ENCODE peak calls at places on chromosome 15, in seven cellular contexts. One of them, this sample, is unnamed.

GRCh38 chr15:70833897-70834765 is 19.8 kb downstream of the LARP6 start:
- DNase-seq in cardiac fibroblast: peak; percentile 82
- DNase-seq in Peyer's patch: no peak
- DNase-seq in hippocampal formation: no peak
- DNase-seq in glomerular endothelial cell: no peak
- DNase-seq in activated CD4-positive, alpha-beta T cell treated with anti-CD3 and anti-CD28 coated beads, Interleukin-2, amount 50 U/mL, for 48 hours: no peak
- DNase-seq in activated T-cell treated with anti-CD3 and anti-CD28 coated beads for 1 hour: no peak
- DNase-seq in this sample: no peak

GRCh38 chr15:25186906-25187645 is 232.3 kb downstream of the SNRPN start:
- DNase-seq in activated T-cell treated with anti-CD3 and anti-CD28 coated beads for 1 hour: no peak
- DNase-seq in glomerular endothelial cell: no peak
- DNase-seq in cardiac fibroblast: no peak
- DNase-seq in Peyer's patch: no peak
- DNase-seq in hippocampal formation: no peak
- DNase-seq in activated CD4-positive, alpha-beta T cell treated with anti-CD3 and anti-CD28 coated beads, Interleukin-2, amount 50 U/mL, for 48 hours: no peak
- DNase-seq in this sample: no peak

GRCh38 chr15:60373327-60373726 is 24.5 kb downstream of the ANXA2 start:
- DNase-seq in Peyer's patch: no peak
- DNase-seq in activated CD4-positive, alpha-beta T cell treated with anti-CD3 and anti-CD28 coated beads, Interleukin-2, amount 50 U/mL, for 48 hours: no peak
- DNase-seq in activated T-cell treated with anti-CD3 and anti-CD28 coated beads for 1 hour: no peak
- DNase-seq in hippocampal formation: no peak
- DNase-seq in cardiac fibroblast: no peak
- DNase-seq in glomerular endothelial cell: no peak
- DNase-seq in this sample: no peak

GRCh38 chr15:42577514-42578031 is 2.2 kb downstream of the STARD9 start:
- DNase-seq in cardiac fibroblast: peak; percentile 83
- DNase-seq in hippocampal formation: no peak
- DNase-seq in activated CD4-positive, alpha-beta T cell treated with anti-CD3 and anti-CD28 coated beads, Interleukin-2, amount 50 U/mL, for 48 hours: no peak
- DNase-seq in Peyer's patch: no peak
- DNase-seq in activated T-cell treated with anti-CD3 and anti-CD28 coated beads for 1 hour: no peak
- DNase-seq in glomerular endothelial cell: no peak
- DNase-seq in this sample: no peak

GRCh38 chr15:25054943-25055342 is 100.2 kb downstream of the SNRPN start:
- DNase-seq in cardiac fibroblast: no peak
- DNase-seq in hippocampal formation: no peak
- DNase-seq in Peyer's patch: peak; percentile 33
- DNase-seq in activated T-cell treated with anti-CD3 and anti-CD28 coated beads for 1 hour: no peak
- DNase-seq in activated CD4-positive, alpha-beta T cell treated with anti-CD3 and anti-CD28 coated beads, Interleukin-2, amount 50 U/mL, for 48 hours: no peak
- DNase-seq in glomerular endothelial cell: no peak
- DNase-seq in this sample: no peak

GRCh38 chr15:92714071-92714456 is 58.5 kb upstream of the FAM174B start:
- DNase-seq in Peyer's patch: no peak
- DNase-seq in activated T-cell treated with anti-CD3 and anti-CD28 coated beads for 1 hour: no peak
- DNase-seq in glomerular endothelial cell: no peak
- DNase-seq in activated CD4-positive, alpha-beta T cell treated with anti-CD3 and anti-CD28 coated beads, Interleukin-2, amount 50 U/mL, for 48 hours: peak; percentile 10
- DNase-seq in hippocampal formation: no peak
- DNase-seq in cardiac fibroblast: peak; percentile 38
- DNase-seq in this sample: no peak

GRCh38 chr15:78247895-78248294 is 13.5 kb upstream of the ACSBG1 start:
- DNase-seq in activated T-cell treated with anti-CD3 and anti-CD28 coated beads for 1 hour: no peak
- DNase-seq in hippocampal formation: no peak
- DNase-seq in glomerular endothelial cell: no peak
- DNase-seq in Peyer's patch: no peak
- DNase-seq in cardiac fibroblast: no peak
- DNase-seq in activated CD4-positive, alpha-beta T cell treated with anti-CD3 and anti-CD28 coated beads, Interleukin-2, amount 50 U/mL, for 48 hours: no peak
- DNase-seq in this sample: no peak

GRCh38 chr15:63586790-63587189 is 10.4 kb upstream of the FBXL22 start:
- DNase-seq in Peyer's patch: no peak
- DNase-seq in hippocampal formation: no peak
- DNase-seq in activated CD4-positive, alpha-beta T cell treated with anti-CD3 and anti-CD28 coated beads, Interleukin-2, amount 50 U/mL, for 48 hours: no peak
- DNase-seq in activated T-cell treated with anti-CD3 and anti-CD28 coated beads for 1 hour: no peak
- DNase-seq in cardiac fibroblast: no peak
- DNase-seq in glomerular endothelial cell: no peak
- DNase-seq in this sample: no peak

GRCh38 chr15:100663066-100663465 is 60.7 kb downstream of the ASB7 start:
- DNase-seq in hippocampal formation: no peak
- DNase-seq in activated CD4-positive, alpha-beta T cell treated with anti-CD3 and anti-CD28 coated beads, Interleukin-2, amount 50 U/mL, for 48 hours: no peak
- DNase-seq in activated T-cell treated with anti-CD3 and anti-CD28 coated beads for 1 hour: no peak
- DNase-seq in cardiac fibroblast: no peak
- DNase-seq in Peyer's patch: no peak
- DNase-seq in glomerular endothelial cell: no peak
- DNase-seq in this sample: no peak

GRCh38 chr15:69561071-69561784 is 108.6 kb downstream of the RPLP1 start:
- DNase-seq in Peyer's patch: no peak
- DNase-seq in activated CD4-positive, alpha-beta T cell treated with anti-CD3 and anti-CD28 coated beads, Interleukin-2, amount 50 U/mL, for 48 hours: no peak
- DNase-seq in activated T-cell treated with anti-CD3 and anti-CD28 coated beads for 1 hour: no peak
- DNase-seq in glomerular endothelial cell: no peak
- DNase-seq in hippocampal formation: no peak
- DNase-seq in cardiac fibroblast: no peak
- DNase-seq in this sample: no peak

GRCh38 chr15:81469154-81469553 is 95.1 kb upstream of the TMC3 start:
- DNase-seq in activated T-cell treated with anti-CD3 and anti-CD28 coated beads for 1 hour: no peak
- DNase-seq in activated CD4-positive, alpha-beta T cell treated with anti-CD3 and anti-CD28 coated beads, Interleukin-2, amount 50 U/mL, for 48 hours: no peak
- DNase-seq in Peyer's patch: no peak
- DNase-seq in glomerular endothelial cell: no peak
- DNase-seq in cardiac fibroblast: no peak
- DNase-seq in hippocampal formation: no peak
- DNase-seq in this sample: no peak

GRCh38 chr15:57306305-57306943 is 69.9 kb upstream of the CGNL1 start:
- DNase-seq in activated CD4-positive, alpha-beta T cell treated with anti-CD3 and anti-CD28 coated beads, Interleukin-2, amount 50 U/mL, for 48 hours: peak; percentile 91
- DNase-seq in hippocampal formation: peak; percentile 19
- DNase-seq in glomerular endothelial cell: no peak
- DNase-seq in activated T-cell treated with anti-CD3 and anti-CD28 coated beads for 1 hour: peak; percentile 87
- DNase-seq in cardiac fibroblast: peak; percentile 78
- DNase-seq in Peyer's patch: peak; percentile 93
- DNase-seq in this sample: no peak

GRCh38 chr15:35624881-35625280 is 78.9 kb upstream of the DPH6 start:
- DNase-seq in activated CD4-positive, alpha-beta T cell treated with anti-CD3 and anti-CD28 coated beads, Interleukin-2, amount 50 U/mL, for 48 hours: no peak
- DNase-seq in Peyer's patch: no peak
- DNase-seq in activated T-cell treated with anti-CD3 and anti-CD28 coated beads for 1 hour: no peak
- DNase-seq in glomerular endothelial cell: no peak
- DNase-seq in hippocampal formation: no peak
- DNase-seq in cardiac fibroblast: peak; percentile 94
- DNase-seq in this sample: peak; percentile 46

GRCh38 chr15:51038258-51039042 is 56.3 kb downstream of the TNFAIP8L3 start:
- DNase-seq in cardiac fibroblast: no peak
- DNase-seq in activated CD4-positive, alpha-beta T cell treated with anti-CD3 and anti-CD28 coated beads, Interleukin-2, amount 50 U/mL, for 48 hours: no peak
- DNase-seq in glomerular endothelial cell: no peak
- DNase-seq in hippocampal formation: no peak
- DNase-seq in Peyer's patch: no peak
- DNase-seq in activated T-cell treated with anti-CD3 and anti-CD28 coated beads for 1 hour: no peak
- DNase-seq in this sample: no peak

GRCh38 chr15:74406992-74407705 is 26.6 kb downstream of the SEMA7A start:
- DNase-seq in Peyer's patch: no peak
- DNase-seq in hippocampal formation: no peak
- DNase-seq in cardiac fibroblast: peak; percentile 89
- DNase-seq in activated CD4-positive, alpha-beta T cell treated with anti-CD3 and anti-CD28 coated beads, Interleukin-2, amount 50 U/mL, for 48 hours: no peak
- DNase-seq in glomerular endothelial cell: no peak
- DNase-seq in activated T-cell treated with anti-CD3 and anti-CD28 coated beads for 1 hour: no peak
- DNase-seq in this sample: peak; percentile 80

GRCh38 chr15:66825731-66826130 is 123.7 kb downstream of the SMAD6 start:
- DNase-seq in activated T-cell treated with anti-CD3 and anti-CD28 coated beads for 1 hour: no peak
- DNase-seq in glomerular endothelial cell: no peak
- DNase-seq in cardiac fibroblast: no peak
- DNase-seq in hippocampal formation: no peak
- DNase-seq in Peyer's patch: no peak
- DNase-seq in activated CD4-positive, alpha-beta T cell treated with anti-CD3 and anti-CD28 coated beads, Interleukin-2, amount 50 U/mL, for 48 hours: no peak
- DNase-seq in this sample: no peak

GRCh38 chr15:29456255-29456654 is 186.6 kb upstream of the NSMCE3 start:
- DNase-seq in activated T-cell treated with anti-CD3 and anti-CD28 coated beads for 1 hour: no peak
- DNase-seq in glomerular endothelial cell: no peak
- DNase-seq in activated CD4-positive, alpha-beta T cell treated with anti-CD3 and anti-CD28 coated beads, Interleukin-2, amount 50 U/mL, for 48 hours: no peak
- DNase-seq in Peyer's patch: no peak
- DNase-seq in cardiac fibroblast: no peak
- DNase-seq in hippocampal formation: no peak
- DNase-seq in this sample: no peak

GRCh38 chr15:27339138-27339537 is 368.2 kb downstream of the GABRG3 start:
- DNase-seq in hippocampal formation: no peak
- DNase-seq in activated T-cell treated with anti-CD3 and anti-CD28 coated beads for 1 hour: no peak
- DNase-seq in cardiac fibroblast: no peak
- DNase-seq in Peyer's patch: no peak
- DNase-seq in glomerular endothelial cell: no peak
- DNase-seq in activated CD4-positive, alpha-beta T cell treated with anti-CD3 and anti-CD28 coated beads, Interleukin-2, amount 50 U/mL, for 48 hours: no peak
- DNase-seq in this sample: no peak

GRCh38 chr15:63025460-63025859 is 17.1 kb upstream of the TPM1 start:
- DNase-seq in glomerular endothelial cell: no peak
- DNase-seq in cardiac fibroblast: no peak
- DNase-seq in activated CD4-positive, alpha-beta T cell treated with anti-CD3 and anti-CD28 coated beads, Interleukin-2, amount 50 U/mL, for 48 hours: no peak
- DNase-seq in activated T-cell treated with anti-CD3 and anti-CD28 coated beads for 1 hour: no peak
- DNase-seq in hippocampal formation: no peak
- DNase-seq in Peyer's patch: no peak
- DNase-seq in this sample: no peak

GRCh38 chr15:42591238-42591936 is 16.0 kb downstream of the STARD9 start:
- DNase-seq in hippocampal formation: no peak
- DNase-seq in cardiac fibroblast: peak; percentile 50
- DNase-seq in activated T-cell treated with anti-CD3 and anti-CD28 coated beads for 1 hour: no peak
- DNase-seq in activated CD4-positive, alpha-beta T cell treated with anti-CD3 and anti-CD28 coated beads, Interleukin-2, amount 50 U/mL, for 48 hours: no peak
- DNase-seq in Peyer's patch: no peak
- DNase-seq in glomerular endothelial cell: no peak
- DNase-seq in this sample: no peak

GRCh38 chr15:40762919-40763800 is 708 bp upstream of the GCHFR start:
- DNase-seq in activated T-cell treated with anti-CD3 and anti-CD28 coated beads for 1 hour: no peak
- DNase-seq in activated CD4-positive, alpha-beta T cell treated with anti-CD3 and anti-CD28 coated beads, Interleukin-2, amount 50 U/mL, for 48 hours: peak; percentile 64
- DNase-seq in hippocampal formation: no peak
- DNase-seq in cardiac fibroblast: peak; percentile 52
- DNase-seq in glomerular endothelial cell: no peak
- DNase-seq in Peyer's patch: peak; percentile 86
- DNase-seq in this sample: no peak

GRCh38 chr15:99961011-99961441 is 227.8 kb upstream of the LYSMD4 start:
- DNase-seq in activated T-cell treated with anti-CD3 and anti-CD28 coated beads for 1 hour: no peak
- DNase-seq in hippocampal formation: no peak
- DNase-seq in cardiac fibroblast: peak; percentile 34
- DNase-seq in Peyer's patch: no peak
- DNase-seq in glomerular endothelial cell: no peak
- DNase-seq in activated CD4-positive, alpha-beta T cell treated with anti-CD3 and anti-CD28 coated beads, Interleukin-2, amount 50 U/mL, for 48 hours: peak; percentile 28
- DNase-seq in this sample: no peak

GRCh38 chr15:82849556-82850241 is 40.3 kb downstream of the WHAMM start:
- DNase-seq in glomerular endothelial cell: peak; percentile 48
- DNase-seq in activated CD4-positive, alpha-beta T cell treated with anti-CD3 and anti-CD28 coated beads, Interleukin-2, amount 50 U/mL, for 48 hours: peak; percentile 63
- DNase-seq in cardiac fibroblast: peak; percentile 88
- DNase-seq in activated T-cell treated with anti-CD3 and anti-CD28 coated beads for 1 hour: peak; percentile 16
- DNase-seq in hippocampal formation: peak; percentile 61
- DNase-seq in Peyer's patch: peak; percentile 68
- DNase-seq in this sample: peak; percentile 18

GRCh38 chr15:67115567-67115966 is 50.2 kb downstream of the SMAD3 start:
- DNase-seq in glomerular endothelial cell: no peak
- DNase-seq in activated T-cell treated with anti-CD3 and anti-CD28 coated beads for 1 hour: no peak
- DNase-seq in activated CD4-positive, alpha-beta T cell treated with anti-CD3 and anti-CD28 coated beads, Interleukin-2, amount 50 U/mL, for 48 hours: no peak
- DNase-seq in hippocampal formation: no peak
- DNase-seq in cardiac fibroblast: no peak
- DNase-seq in Peyer's patch: no peak
- DNase-seq in this sample: no peak

GRCh38 chr15:99409097-99409473 is 156.7 kb upstream of the MEF2A start:
- DNase-seq in activated T-cell treated with anti-CD3 and anti-CD28 coated beads for 1 hour: no peak
- DNase-seq in activated CD4-positive, alpha-beta T cell treated with anti-CD3 and anti-CD28 coated beads, Interleukin-2, amount 50 U/mL, for 48 hours: peak; percentile 37
- DNase-seq in hippocampal formation: peak; percentile 30
- DNase-seq in cardiac fibroblast: peak; percentile 75
- DNase-seq in glomerular endothelial cell: no peak
- DNase-seq in Peyer's patch: peak; percentile 66
- DNase-seq in this sample: no peak

GRCh38 chr15:40902605-40903561 is 8.6 kb downstream of the VPS18 start:
- DNase-seq in activated T-cell treated with anti-CD3 and anti-CD28 coated beads for 1 hour: no peak
- DNase-seq in cardiac fibroblast: peak; percentile 28
- DNase-seq in Peyer's patch: no peak
- DNase-seq in glomerular endothelial cell: no peak
- DNase-seq in hippocampal formation: peak; percentile 2
- DNase-seq in activated CD4-positive, alpha-beta T cell treated with anti-CD3 and anti-CD28 coated beads, Interleukin-2, amount 50 U/mL, for 48 hours: no peak
- DNase-seq in this sample: no peak

GRCh38 chr15:59378855-59379254 is 6.2 kb upstream of the MYO1E start:
- DNase-seq in Peyer's patch: no peak
- DNase-seq in cardiac fibroblast: no peak
- DNase-seq in glomerular endothelial cell: no peak
- DNase-seq in hippocampal formation: no peak
- DNase-seq in activated CD4-positive, alpha-beta T cell treated with anti-CD3 and anti-CD28 coated beads, Interleukin-2, amount 50 U/mL, for 48 hours: no peak
- DNase-seq in activated T-cell treated with anti-CD3 and anti-CD28 coated beads for 1 hour: no peak
- DNase-seq in this sample: no peak

GRCh38 chr15:58213587-58214360 is 75.6 kb downstream of the AQP9 start:
- DNase-seq in Peyer's patch: no peak
- DNase-seq in glomerular endothelial cell: no peak
- DNase-seq in activated T-cell treated with anti-CD3 and anti-CD28 coated beads for 1 hour: no peak
- DNase-seq in activated CD4-positive, alpha-beta T cell treated with anti-CD3 and anti-CD28 coated beads, Interleukin-2, amount 50 U/mL, for 48 hours: no peak
- DNase-seq in hippocampal formation: no peak
- DNase-seq in cardiac fibroblast: peak; percentile 69
- DNase-seq in this sample: no peak

GRCh38 chr15:45762726-45763125 is 127.9 kb downstream of the SQOR start:
- DNase-seq in Peyer's patch: no peak
- DNase-seq in hippocampal formation: no peak
- DNase-seq in activated T-cell treated with anti-CD3 and anti-CD28 coated beads for 1 hour: no peak
- DNase-seq in cardiac fibroblast: no peak
- DNase-seq in glomerular endothelial cell: no peak
- DNase-seq in activated CD4-positive, alpha-beta T cell treated with anti-CD3 and anti-CD28 coated beads, Interleukin-2, amount 50 U/mL, for 48 hours: no peak
- DNase-seq in this sample: no peak

GRCh38 chr15:25250011-25250596 is 188.7 kb downstream of the UBE3A start:
- DNase-seq in Peyer's patch: peak; percentile 21
- DNase-seq in hippocampal formation: no peak
- DNase-seq in activated CD4-positive, alpha-beta T cell treated with anti-CD3 and anti-CD28 coated beads, Interleukin-2, amount 50 U/mL, for 48 hours: no peak
- DNase-seq in cardiac fibroblast: no peak
- DNase-seq in glomerular endothelial cell: no peak
- DNase-seq in activated T-cell treated with anti-CD3 and anti-CD28 coated beads for 1 hour: no peak
- DNase-seq in this sample: no peak

GRCh38 chr15:72271895-72272212 is 500 bp downstream of the PARP6 start:
- DNase-seq in cardiac fibroblast: peak; percentile 19
- DNase-seq in activated CD4-positive, alpha-beta T cell treated with anti-CD3 and anti-CD28 coated beads, Interleukin-2, amount 50 U/mL, for 48 hours: peak; percentile 34
- DNase-seq in glomerular endothelial cell: no peak
- DNase-seq in activated T-cell treated with anti-CD3 and anti-CD28 coated beads for 1 hour: no peak
- DNase-seq in hippocampal formation: no peak
- DNase-seq in Peyer's patch: no peak
- DNase-seq in this sample: no peak

GRCh38 chr15:63156708-63157065 is 590 bp downstream of the RPS27L start:
- DNase-seq in activated T-cell treated with anti-CD3 and anti-CD28 coated beads for 1 hour: no peak
- DNase-seq in glomerular endothelial cell: no peak
- DNase-seq in hippocampal formation: no peak
- DNase-seq in activated CD4-positive, alpha-beta T cell treated with anti-CD3 and anti-CD28 coated beads, Interleukin-2, amount 50 U/mL, for 48 hours: peak; percentile 29
- DNase-seq in cardiac fibroblast: peak; percentile 58
- DNase-seq in Peyer's patch: peak; percentile 57
- DNase-seq in this sample: no peak

GRCh38 chr15:55289011-55289572 is 521 bp downstream of the RAB27A start:
- DNase-seq in Peyer's patch: peak; percentile 55
- DNase-seq in activated CD4-positive, alpha-beta T cell treated with anti-CD3 and anti-CD28 coated beads, Interleukin-2, amount 50 U/mL, for 48 hours: peak; percentile 57
- DNase-seq in cardiac fibroblast: peak; percentile 62
- DNase-seq in activated T-cell treated with anti-CD3 and anti-CD28 coated beads for 1 hour: peak; percentile 12
- DNase-seq in hippocampal formation: no peak
- DNase-seq in glomerular endothelial cell: no peak
- DNase-seq in this sample: no peak

GRCh38 chr15:29666241-29666640 is 156.0 kb downstream of the TJP1 start:
- DNase-seq in Peyer's patch: no peak
- DNase-seq in activated CD4-positive, alpha-beta T cell treated with anti-CD3 and anti-CD28 coated beads, Interleukin-2, amount 50 U/mL, for 48 hours: no peak
- DNase-seq in glomerular endothelial cell: no peak
- DNase-seq in activated T-cell treated with anti-CD3 and anti-CD28 coated beads for 1 hour: no peak
- DNase-seq in cardiac fibroblast: no peak
- DNase-seq in hippocampal formation: no peak
- DNase-seq in this sample: no peak

GRCh38 chr15:101799665-101800064 is 3.6 kb upstream of the OR4F6 start:
- DNase-seq in Peyer's patch: no peak
- DNase-seq in activated CD4-positive, alpha-beta T cell treated with anti-CD3 and anti-CD28 coated beads, Interleukin-2, amount 50 U/mL, for 48 hours: no peak
- DNase-seq in cardiac fibroblast: no peak
- DNase-seq in activated T-cell treated with anti-CD3 and anti-CD28 coated beads for 1 hour: no peak
- DNase-seq in hippocampal formation: no peak
- DNase-seq in glomerular endothelial cell: no peak
- DNase-seq in this sample: no peak

This sample was measured in BJ.